ENCODE peak calls at places on chromosome 12, in six cellular contexts. N is stromal cell of bone marrow, T is GM03348, L is posterior vena cava, Z is SK-MEL-5, S is NCI-H1436. G is an unnamed sample.

GRCh38 chr12:124319368-124320050 is 24.6 kb downstream of the RFLNA start:
- DNase-seq in N (no peak), L (no peak), Z (no peak), S (no peak), T (no peak), G (no peak)

GRCh38 chr12:75908961-75909699 is 122.4 kb downstream of the PHLDA1 start:
- DNase-seq in Z (peak), T (peak), L (peak), N (peak), S (no peak), G (peak)

GRCh38 chr12:11795192-11795909 is 145.9 kb downstream of the ETV6 start:
- DNase-seq in T (no peak), L (no peak), Z (no peak), N (no peak), S (no peak), G (no peak)

GRCh38 chr12:25436206-25436912 is 116.7 kb downstream of the LMNTD1 start:
- DNase-seq in Z (peak), N (peak), L (no peak), T (peak), S (peak), G (peak)

GRCh38 chr12:12267801-12268200 is 957 bp upstream of the LRP6 start:
- DNase-seq in N (no peak), T (peak), Z (no peak), S (no peak), L (no peak), G (peak)

GRCh38 chr12:62813031-62813829 is 121.7 kb downstream of the PPM1H start:
- DNase-seq in S (peak), N (peak), Z (peak), L (peak), T (peak), G (peak)

GRCh38 chr12:100721193-100721592 is 73.4 kb upstream of the ANO4 start:
- DNase-seq in T (no peak), N (no peak), L (no peak), Z (no peak), S (no peak), G (no peak)

GRCh38 chr12:27592548-27592947 is 68.5 kb downstream of the PPFIBP1 start:
- DNase-seq in T (peak), Z (no peak), N (peak), S (no peak), L (no peak), G (no peak)

GRCh38 chr12:105291531-105291930 is 39.0 kb upstream of the C12orf75 start:
- DNase-seq in S (no peak), Z (no peak), N (no peak), T (no peak), L (no peak), G (no peak)